ENCODE peak calls at places on chromosomes 13 and 19, in four cellular contexts. J is aorta, C is esophagus muscularis mucosa, X is heart left ventricle. Z is an unnamed sample.

GRCh38 chr19:8609210-8610040 is 1.1 kb downstream of the ADAMTS10 start:
- DNase-seq in J (peak), C (no peak), X (peak), Z (peak)

GRCh38 chr19:28871099-28871725 is 341.7 kb downstream of the UQCRFS1 start:
- DNase-seq in J (no peak), C (no peak), X (no peak), Z (no peak)

GRCh38 chr13:110485604-110486003 is 75.9 kb downstream of the RAB20 start:
- DNase-seq in J (no peak), C (no peak), X (no peak), Z (no peak)

GRCh38 chr13:74205313-74205690 is 71.1 kb upstream of the KLF12 start:
- DNase-seq in J (no peak), C (no peak), X (no peak), Z (peak)

GRCh38 chr13:97125810-97126738 is 96.1 kb upstream of the MBNL2 start:
- DNase-seq in J (no peak), C (no peak), X (peak), Z (no peak)

GRCh38 chr19:21396893-21397572 is at the start of gene ZNF493:
- DNase-seq in J (peak), C (peak), X (peak), Z (peak)

GRCh38 chr13:46712524-46712923 is 84.4 kb downstream of the ESD start:
- DNase-seq in J (no peak), C (no peak), X (no peak), Z (no peak)

GRCh38 chr13:110507678-110508381 is 53.7 kb downstream of the RAB20 start:
- DNase-seq in J (no peak), C (no peak), X (peak), Z (no peak)

GRCh38 chr19:9013988-9014387 is 3.8 kb upstream of the MUC16 start:
- DNase-seq in J (no peak), C (no peak), X (no peak), Z (no peak)

GRCh38 chr13:110209950-110210603 is 96.9 kb downstream of the COL4A1 start:
- DNase-seq in J (no peak), C (no peak), X (no peak), Z (no peak)

Z was measured in stromal cell of bone marrow.